ENCODE peak calls at places on chromosomes 2 and 18, in five cellular contexts. L, M, N, G and J are unnamed samples.

GRCh38 chr2:52342458-52342857 is 1310.5 kb upstream of the NRXN1 start:
- DNase-seq in L (no peak), M (no peak), N (no peak), G (no peak), J (no peak)

GRCh38 chr2:236065756-236066155 is 102.4 kb downstream of the GBX2 start:
- DNase-seq in L (no peak), M (no peak), N (no peak), G (no peak), J (no peak)

GRCh38 chr2:81589406-81589805 is 1284.9 kb upstream of the LRRTM1 start:
- DNase-seq in L (no peak), M (no peak), N (no peak), G (no peak), J (no peak)

GRCh38 chr18:36153771-36154170 is 24.1 kb downstream of the ELP2 start:
- DNase-seq in L (no peak), M (no peak), N (no peak), G (no peak), J (no peak)

GRCh38 chr2:1974391-1974790 is 230.1 kb upstream of the PXDN start:
- DNase-seq in L (peak), M (no peak), N (peak), G (no peak), J (no peak)

GRCh38 chr18:77133920-77134496 is 1.4 kb upstream of the MBP start:
- DNase-seq in L (no peak), M (peak), N (peak), G (no peak), J (no peak)

GRCh38 chr2:65265090-65266045 is 37.7 kb downstream of the ACTR2 start:
- DNase-seq in L (peak), M (no peak), N (no peak), G (no peak), J (no peak)

GRCh38 chr2:10469301-10469700 is 21.2 kb upstream of the ODC1 start:
- DNase-seq in L (no peak), M (no peak), N (peak), G (peak), J (no peak)

GRCh38 chr2:205733082-205733481 is 50.8 kb downstream of the NRP2 start:
- DNase-seq in L (no peak), M (no peak), N (no peak), G (peak), J (no peak)

DNA sequence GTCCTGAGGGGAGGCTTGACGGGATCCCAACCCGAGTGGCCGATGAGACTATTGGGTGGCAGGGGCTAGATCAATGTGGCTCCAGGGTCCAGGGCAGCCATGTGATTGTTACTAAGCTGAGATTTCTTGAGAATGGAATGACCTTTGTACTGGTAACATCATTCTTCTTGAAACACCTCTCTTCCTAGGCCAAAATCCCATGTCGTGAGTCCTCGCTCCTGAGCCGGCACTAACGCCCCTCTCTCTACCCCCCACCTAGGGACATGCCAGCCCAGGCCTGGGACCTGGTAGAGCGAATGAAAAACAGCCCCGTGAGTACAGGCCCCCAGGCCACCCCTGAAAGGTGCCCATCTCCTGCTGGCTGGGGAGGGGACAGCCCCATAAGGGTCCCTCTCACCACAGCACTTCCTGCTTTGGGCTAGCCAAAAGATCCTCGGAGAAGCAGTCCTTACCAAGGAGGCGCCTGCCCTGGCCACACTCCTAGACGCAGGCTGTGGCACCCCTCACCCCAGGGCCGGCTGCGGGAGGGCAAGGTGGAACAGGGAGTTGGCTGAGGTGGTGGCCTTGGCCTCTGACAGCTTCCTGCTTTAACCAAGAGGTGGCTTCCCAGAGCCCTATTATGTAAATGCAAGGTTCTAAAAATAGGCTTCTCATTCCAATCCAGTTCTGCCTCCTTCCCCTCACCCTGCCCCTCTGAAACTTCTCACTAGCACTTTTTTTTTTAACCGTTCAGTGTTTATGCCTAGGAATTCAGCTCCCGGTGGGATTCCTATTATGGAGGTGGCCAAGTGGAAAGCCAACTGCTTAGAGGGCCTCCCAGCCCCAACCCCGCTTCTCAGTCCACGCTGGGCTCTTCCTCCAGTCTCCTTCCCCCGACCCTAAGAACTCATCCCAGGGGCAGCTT is 126.6 kb upstream of the PPP1CB start:
- DNase-seq in L (no peak), M (peak), N (peak), G (peak), J (peak)
- TF ChIP-seq EP300 in L (no peak), M (peak), N (peak), G (peak), J (no peak)

GRCh38 chr2:86338778-86339295 is 1.4 kb upstream of the REEP1 start:
- DNase-seq in L (no peak), M (no peak), N (no peak), G (no peak), J (no peak)

GRCh38 chr2:86335865-86336321 is 1.5 kb downstream of the REEP1 start:
- DNase-seq in L (no peak), M (no peak), N (no peak), G (no peak), J (no peak)

GRCh38 chr2:86337235-86338099 is at the start of gene REEP1:
- DNase-seq in L (no peak), M (no peak), N (peak), G (peak), J (no peak)

GRCh38 chr2:86333378-86333777 is 4.0 kb downstream of the REEP1 start:
- DNase-seq in L (no peak), M (no peak), N (no peak), G (no peak), J (no peak)

GRCh38 chr2:86336350-86337234 is 834 bp downstream of the REEP1 start:
- DNase-seq in L (no peak), M (no peak), N (no peak), G (peak), J (no peak)
- H3K27ac ChIP-seq in L (peak), M (no peak), N (peak), G (no peak), J (no peak)

GRCh38 chr18:48929951-48930713 is 20.6 kb downstream of the SMAD7 start:
- DNase-seq in L (peak), M (no peak), N (peak), G (peak), J (peak)
- TF ChIP-seq POLR2A in L (no peak), M (no peak), N (peak), G (no peak), J (no peak)

DNA sequence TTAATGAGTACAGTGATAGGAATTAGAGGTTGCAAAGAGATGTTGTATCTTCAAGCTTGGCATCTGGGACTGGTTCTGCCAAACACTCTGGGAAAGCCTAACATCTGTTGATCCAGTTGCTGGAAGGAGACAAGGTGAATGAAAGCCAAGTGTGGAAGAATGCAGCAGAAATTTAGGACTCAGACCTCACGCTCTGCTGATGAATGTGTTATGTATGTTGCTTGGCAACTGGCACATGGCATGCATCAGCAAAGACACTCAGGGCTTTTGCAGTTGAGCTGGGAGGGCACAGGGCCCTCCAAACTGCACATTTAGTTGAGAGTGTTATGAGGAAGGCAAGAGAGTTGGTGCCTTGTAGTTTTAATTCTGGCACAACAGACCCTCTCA is 105.5 kb downstream of the COLEC12 start:
- DNase-seq in L (no peak), M (no peak), N (peak), G (no peak), J (no peak)
- TF ChIP-seq EP300 in L (no peak), M (no peak), N (no peak), G (no peak), J (no peak)

GRCh38 chr2:28233070-28233718 is 159.5 kb upstream of the FOSL2 start:
- DNase-seq in L (peak), M (no peak), N (no peak), G (no peak), J (no peak)

GRCh38 chr2:28232267-28232666 is 160.4 kb upstream of the FOSL2 start:
- DNase-seq in L (peak), M (no peak), N (no peak), G (no peak), J (peak)

GRCh38 chr2:28228419-28228995 is 164.2 kb upstream of the FOSL2 start:
- DNase-seq in L (peak), M (no peak), N (no peak), G (no peak), J (no peak)

GRCh38 chr2:28234807-28235206 is 157.9 kb upstream of the FOSL2 start:
- DNase-seq in L (no peak), M (no peak), N (no peak), G (no peak), J (no peak)

GRCh38 chr2:28231110-28231621 is 161.5 kb upstream of the FOSL2 start:
- DNase-seq in L (no peak), M (no peak), N (no peak), G (no peak), J (no peak)
- H3K27ac ChIP-seq in L (peak), M (no peak), N (peak), G (no peak), J (no peak)

DNA sequence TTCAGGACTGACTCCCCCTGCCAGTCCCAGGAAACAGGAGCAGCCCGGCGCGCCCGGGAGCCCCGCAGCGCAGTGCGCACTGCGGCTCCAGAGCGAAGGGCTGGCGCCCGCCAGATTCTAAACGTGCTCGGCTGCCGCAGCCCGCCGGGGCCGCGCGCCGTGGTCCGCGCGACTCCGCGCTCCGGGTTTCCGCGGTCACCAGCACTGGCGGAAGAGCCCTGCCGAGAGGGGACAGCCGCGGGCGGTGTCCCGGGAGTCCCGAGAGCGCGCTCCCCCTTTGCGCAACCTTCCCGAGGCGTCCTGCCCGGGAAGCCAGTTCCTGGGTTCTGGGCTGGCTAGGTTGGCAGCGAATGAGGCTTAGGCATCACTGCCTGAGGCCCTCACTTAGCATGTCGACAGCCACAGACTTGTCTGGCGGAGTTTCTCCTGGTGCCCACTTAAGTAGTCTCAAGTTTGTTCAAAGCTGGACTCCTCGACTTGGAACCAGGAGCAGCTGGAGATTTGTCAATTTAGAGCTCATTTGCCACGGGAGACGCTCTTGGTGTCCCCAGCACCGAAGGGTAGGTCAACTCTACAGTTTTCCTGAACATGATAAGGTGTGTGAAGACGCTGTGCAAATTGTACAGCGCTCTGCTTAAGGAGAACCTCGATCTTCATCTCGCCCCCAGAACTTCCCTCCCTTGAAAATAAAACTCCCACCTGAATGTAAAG is 1.5 kb upstream of the VSNL1 start:
- DNase-seq in L (peak), M (no peak), N (peak), G (peak), J (peak)
- TF ChIP-seq POLR2A in L (no peak), M (no peak), N (no peak), G (no peak), J (no peak)

DNA sequence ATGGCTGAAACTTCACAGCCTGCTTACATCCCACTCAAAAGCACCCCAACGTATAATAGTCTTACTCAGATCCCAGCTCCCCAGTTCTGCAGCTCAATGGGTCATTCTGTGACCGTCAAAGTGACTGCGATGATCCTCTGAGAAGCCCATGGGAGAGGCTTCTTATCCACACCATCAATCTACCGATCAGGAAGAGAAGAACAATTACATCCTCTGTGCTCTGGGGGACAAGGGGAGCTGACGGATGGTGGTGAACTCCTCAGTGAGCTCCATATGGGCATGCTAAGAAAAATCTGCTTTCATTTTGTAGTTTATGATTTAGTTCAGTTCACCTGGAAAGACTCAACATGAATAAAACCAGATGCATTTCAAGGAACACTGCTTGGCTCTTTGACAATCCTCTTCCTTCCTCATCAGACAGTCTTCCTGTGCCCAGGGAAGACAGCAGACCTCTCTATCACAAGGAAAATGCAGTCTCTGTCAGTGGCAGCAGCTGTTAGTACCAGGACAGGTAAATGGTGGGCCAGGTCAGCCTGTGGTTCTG is 177.0 kb downstream of the BCL2 start:
- DNase-seq in L (no peak), M (no peak), N (no peak), G (no peak), J (no peak)
- TF ChIP-seq EP300 in L (no peak), M (no peak), N (no peak), G (no peak), J (no peak)